ENCODE peak calls at places on chromosomes 4 and X, in seven cellular contexts. R is foreskin melanocyte; K is D341Med; M is erythroblast; F is mesenteric fat pad; X is left colon; V is activated naive CD4-positive, alpha-beta T cell treated with anti-CD3 and anti-CD28 coated beads for 36 hours. G is an unnamed sample.

GRCh38 chr4:102552781-102553180 is 51.6 kb downstream of the NFKB1 start:
- DNase-seq in R (no peak), K (no peak), M (no peak), F (no peak), X (no peak), V (no peak), G (no peak)

GRCh38 chrX:131477498-131477897 is 66.4 kb upstream of the OR13H1 start:
- DNase-seq in R (no peak), K (no peak), M (no peak), F (no peak), X (no peak), V (no peak), G (no peak)

GRCh38 chrX:148535639-148536038 is 35.2 kb downstream of the AFF2 start:
- DNase-seq in R (no peak), K (no peak), M (no peak), F (no peak), X (no peak), V (no peak), G (no peak)

GRCh38 chrX:151359931-151360871 is 36.8 kb upstream of the VMA21 start:
- DNase-seq in R (no peak), K (peak), M (peak), F (no peak), X (peak), V (peak), G (peak)

GRCh38 chr4:7873881-7874280 is 65.8 kb downstream of the AFAP1 start:
- DNase-seq in R (no peak), K (no peak), M (no peak), F (no peak), X (no peak), V (no peak), G (no peak)

GRCh38 chrX:67568769-67569168 is 24.9 kb downstream of the AR start:
- DNase-seq in R (no peak), K (no peak), M (no peak), F (no peak), X (no peak), V (no peak), G (no peak)

GRCh38 chr4:98802673-98803286 is 126.2 kb downstream of the EIF4E start:
- DNase-seq in R (no peak), K (no peak), M (no peak), F (no peak), X (no peak), V (no peak), G (no peak)

GRCh38 chr4:5750052-5750950 is 39.3 kb downstream of the EVC start:
- DNase-seq in R (no peak), K (no peak), M (no peak), F (peak), X (no peak), V (no peak), G (no peak)

GRCh38 chr4:90081432-90082195 is 45.6 kb upstream of the CCSER1 start:
- DNase-seq in R (no peak), K (no peak), M (no peak), F (no peak), X (no peak), V (no peak), G (no peak)

GRCh38 chr4:107824367-107825071 is at the start of gene SGMS2:
- DNase-seq in R (peak), K (peak), M (peak), F (peak), X (peak), V (peak), G (peak)

GRCh38 chr4:40547446-40548132 is 82.1 kb downstream of the RBM47 start:
- DNase-seq in R (no peak), K (no peak), M (no peak), F (no peak), X (no peak), V (no peak), G (no peak)

GRCh38 chr4:11098461-11098860 is 330.2 kb downstream of the HS3ST1 start:
- DNase-seq in R (no peak), K (no peak), M (no peak), F (no peak), X (no peak), V (no peak), G (no peak)

GRCh38 chr4:189420488-189420887 is 520.2 kb upstream of the FRG1 start:
- DNase-seq in R (no peak), K (no peak), M (no peak), F (no peak), X (no peak), V (no peak), G (no peak)

GRCh38 chrX:6159468-6159867 is 69.2 kb downstream of the NLGN4X start:
- DNase-seq in R (no peak), K (no peak), M (no peak), F (no peak), X (no peak), V (no peak), G (no peak)

GRCh38 chr4:52107336-52107735 is 56.2 kb downstream of the SPATA18 start:
- DNase-seq in R (no peak), K (no peak), M (no peak), F (no peak), X (no peak), V (no peak), G (no peak)

GRCh38 chrX:57270980-57271379 is 15.5 kb upstream of the FAAH2 start:
- DNase-seq in R (no peak), K (no peak), M (no peak), F (no peak), X (no peak), V (no peak), G (no peak)

GRCh38 chr4:130424211-130424610 is 1328.3 kb downstream of the C4orf33 start:
- DNase-seq in R (no peak), K (no peak), M (no peak), F (no peak), X (no peak), V (no peak), G (no peak)

GRCh38 chr4:142550955-142551354 is 295.1 kb downstream of the INPP4B start:
- DNase-seq in R (no peak), K (no peak), M (no peak), F (no peak), X (peak), V (no peak), G (no peak)

GRCh38 chr4:152063301-152064235 is 302.8 kb upstream of the GATB start:
- DNase-seq in R (no peak), K (no peak), M (peak), F (no peak), X (peak), V (peak), G (no peak)

GRCh38 chr4:156884183-156884582 is 87.4 kb downstream of the PDGFC start:
- DNase-seq in R (no peak), K (no peak), M (no peak), F (no peak), X (no peak), V (no peak), G (no peak)

GRCh38 chr4:172666711-172667368 is 501.8 kb upstream of the GALNT7 start:
- DNase-seq in R (no peak), K (no peak), M (peak), F (no peak), X (no peak), V (no peak), G (no peak)

GRCh38 chr4:105966046-105966445 is 70.8 kb downstream of the NPNT start:
- DNase-seq in R (peak), K (no peak), M (no peak), F (no peak), X (no peak), V (no peak), G (no peak)

GRCh38 chr4:105909699-105910340 is 14.5 kb downstream of the NPNT start:
- DNase-seq in R (no peak), K (no peak), M (no peak), F (no peak), X (no peak), V (no peak), G (no peak)

GRCh38 chr4:148171596-148171995 is 270.6 kb downstream of the NR3C2 start:
- DNase-seq in R (no peak), K (no peak), M (no peak), F (no peak), X (no peak), V (no peak), G (no peak)

GRCh38 chr4:23981328-23981727 is 91.5 kb upstream of the PPARGC1A start:
- DNase-seq in R (no peak), K (no peak), M (no peak), F (no peak), X (no peak), V (no peak), G (no peak)

GRCh38 chrX:101932249-101932570 is 383 bp upstream of the ZMAT1 start:
- DNase-seq in R (no peak), K (no peak), M (no peak), F (no peak), X (no peak), V (no peak), G (no peak)

GRCh38 chrX:135974279-135974856 is 580 bp upstream of the MMGT1 start:
- DNase-seq in R (no peak), K (peak), M (no peak), F (no peak), X (peak), V (peak), G (peak)

GRCh38 chrX:147927220-147927619 is 15.5 kb downstream of the FMR1 start:
- DNase-seq in R (no peak), K (no peak), M (no peak), F (no peak), X (no peak), V (no peak), G (no peak)

GRCh38 chrX:138034136-138034535 is 468.2 kb downstream of the ZIC3 start:
- DNase-seq in R (no peak), K (no peak), M (no peak), F (no peak), X (no peak), V (no peak), G (no peak)

G was measured in substantia nigra.